ENCODE peak calls at places on chromosomes 3 and 15, in four cellular contexts. N, R, A and K are unnamed samples.

GRCh38 chr3:155079795-155080546 is at the start of gene MME:
- DNase-seq in N (no peak), R (peak; percentile 78), A (no peak), K (peak; percentile 80)

GRCh38 chr15:60414016-60414682 is 16.4 kb upstream of the ANXA2 start:
- DNase-seq in N (no peak), R (no peak), A (no peak), K (peak; percentile 58)

GRCh38 chr15:34217587-34218225 is 7.1 kb upstream of the EMC4 start:
- DNase-seq in N (no peak), R (no peak), A (no peak), K (no peak)

GRCh38 chr3:114878119-114878839 is 268.8 kb downstream of the ZBTB20 start:
- DNase-seq in N (no peak), R (no peak), A (no peak), K (peak; percentile 54)

GRCh38 chr3:105518806-105519418 is 152.2 kb downstream of the ALCAM start:
- DNase-seq in N (peak; percentile 59), R (peak; percentile 48), A (no peak), K (peak; percentile 84)

GRCh38 chr3:55446860-55447259 is 40.2 kb downstream of the WNT5A start:
- DNase-seq in N (no peak), R (no peak), A (no peak), K (no peak)

GRCh38 chr3:66442254-66443249 is 58.3 kb downstream of the LRIG1 start:
- DNase-seq in N (peak; percentile 59), R (peak; percentile 82), A (peak; percentile 83), K (peak; percentile 82)

GRCh38 chr15:79090487-79091203 is at the start of gene RASGRF1:
- DNase-seq in N (no peak), R (no peak), A (peak; percentile 33), K (no peak)

GRCh38 chr3:143883151-143883550 is 34.9 kb upstream of the SLC9A9 start:
- DNase-seq in N (no peak), R (no peak), A (no peak), K (no peak)

GRCh38 chr3:180036092-180036677 is 552 bp downstream of the PEX5L start:
- DNase-seq in N (no peak), R (no peak), A (no peak), K (no peak)

GRCh38 chr3:103495186-103495585 is 1060.4 kb downstream of the ZPLD1 start:
- DNase-seq in N (no peak), R (no peak), A (no peak), K (no peak)

GRCh38 chr3:188752850-188753249 is 418.9 kb upstream of the TPRG1 start:
- DNase-seq in N (no peak), R (no peak), A (no peak), K (no peak)

GRCh38 chr15:90828111-90828510 is 40.3 kb upstream of the FURIN start:
- DNase-seq in N (no peak), R (no peak), A (no peak), K (no peak)

GRCh38 chr3:142028174-142028833 is 121.0 kb downstream of the TFDP2 start:
- DNase-seq in N (peak; percentile 85), R (peak; percentile 66), A (no peak), K (peak; percentile 90)

GRCh38 chr3:133475245-133476010 is 75.6 kb downstream of the BFSP2 start:
- DNase-seq in N (no peak), R (no peak), A (no peak), K (no peak)

GRCh38 chr3:52248165-52248541 is 2.6 kb downstream of the PPM1M start:
- DNase-seq in N (no peak), R (no peak), A (peak; percentile 58), K (no peak)

GRCh38 chr3:154779571-154779970 is 300.5 kb upstream of the MME start:
- DNase-seq in N (peak; percentile 73), R (no peak), A (no peak), K (peak; percentile 70)

GRCh38 chr3:79113821-79114220 is 654.0 kb downstream of the ROBO1 start:
- DNase-seq in N (no peak), R (no peak), A (no peak), K (peak; percentile 46)

GRCh38 chr3:56783644-56784451 is 17.9 kb downstream of the ARHGEF3 start:
- DNase-seq in N (peak; percentile 57), R (peak; percentile 98), A (peak; percentile 77), K (peak; percentile 79)

GRCh38 chr15:45393851-45394250 is 15.5 kb upstream of the GATM start:
- DNase-seq in N (no peak), R (no peak), A (no peak), K (no peak)

GRCh38 chr15:61155741-61156700 is 73.1 kb downstream of the RORA start:
- DNase-seq in N (peak; percentile 51), R (no peak), A (peak; percentile 69), K (peak; percentile 68)

GRCh38 chr3:185069583-185070030 is 83.3 kb downstream of the C3orf70 start:
- DNase-seq in N (no peak), R (no peak), A (no peak), K (no peak)

GRCh38 chr15:43877371-43877770 is 50.6 kb downstream of the WDR76 start:
- DNase-seq in N (no peak), R (no peak), A (no peak), K (no peak)

GRCh38 chr15:68298336-68298735 is 20.8 kb downstream of the FEM1B start:
- DNase-seq in N (no peak), R (no peak), A (no peak), K (no peak)

GRCh38 chr15:68301300-68301699 is 23.8 kb downstream of the FEM1B start:
- DNase-seq in N (no peak), R (no peak), A (peak; percentile 50), K (no peak)

GRCh38 chr15:68300115-68300940 is 22.8 kb downstream of the FEM1B start:
- DNase-seq in N (no peak), R (no peak), A (peak; percentile 33), K (no peak)

GRCh38 chr15:68298882-68299381 is 21.4 kb downstream of the FEM1B start:
- DNase-seq in N (no peak), R (no peak), A (peak; percentile 51), K (peak; percentile 55)

DNA sequence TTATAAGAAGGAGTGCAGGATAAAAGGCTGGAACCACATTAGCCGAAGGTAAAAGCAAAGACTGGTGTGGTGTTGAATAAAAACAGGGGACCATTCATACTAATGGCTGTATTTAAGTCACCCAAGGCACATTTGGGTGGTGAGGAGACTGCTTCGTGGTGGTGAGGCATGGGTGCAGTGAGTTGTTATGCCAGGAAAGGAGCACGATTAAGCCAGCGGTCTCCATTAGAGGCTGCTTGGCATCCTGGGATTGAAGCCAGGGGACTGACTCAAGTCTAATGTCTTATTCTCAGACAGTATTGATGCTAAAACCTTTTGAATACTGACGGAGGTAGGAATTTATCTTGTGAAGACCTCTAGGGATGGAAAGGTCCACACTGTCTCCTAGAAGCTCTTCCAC is 21.9 kb downstream of the FEM1B start:
- DNase-seq in N (no peak), R (no peak), A (peak; percentile 63), K (no peak)
- H3K4me3 ChIP-seq in N (no peak overlapping the region), R (no peak overlapping the region), A (peak overlapping the region; percentile 21), K (no peak overlapping the region)

GRCh38 chr15:39154136-39154770 is 426.6 kb upstream of the THBS1 start:
- DNase-seq in N (no peak), R (no peak), A (no peak), K (no peak)
- TF ChIP-seq CTCF in N (peak; percentile 31), R (no peak), A (no peak), K (peak; percentile 35)

GRCh38 chr15:40367673-40368611 is 9.9 kb downstream of the DISP2 start:
- DNase-seq in N (peak; percentile 37), R (peak; percentile 59), A (peak; percentile 91), K (peak; percentile 88)
- H3K4me3 ChIP-seq in N (peak overlapping the region; percentile 19), R (peak overlapping the region; percentile 12), A (peak overlapping the region; percentile 36), K (peak overlapping the region; percentile 26)

DNA sequence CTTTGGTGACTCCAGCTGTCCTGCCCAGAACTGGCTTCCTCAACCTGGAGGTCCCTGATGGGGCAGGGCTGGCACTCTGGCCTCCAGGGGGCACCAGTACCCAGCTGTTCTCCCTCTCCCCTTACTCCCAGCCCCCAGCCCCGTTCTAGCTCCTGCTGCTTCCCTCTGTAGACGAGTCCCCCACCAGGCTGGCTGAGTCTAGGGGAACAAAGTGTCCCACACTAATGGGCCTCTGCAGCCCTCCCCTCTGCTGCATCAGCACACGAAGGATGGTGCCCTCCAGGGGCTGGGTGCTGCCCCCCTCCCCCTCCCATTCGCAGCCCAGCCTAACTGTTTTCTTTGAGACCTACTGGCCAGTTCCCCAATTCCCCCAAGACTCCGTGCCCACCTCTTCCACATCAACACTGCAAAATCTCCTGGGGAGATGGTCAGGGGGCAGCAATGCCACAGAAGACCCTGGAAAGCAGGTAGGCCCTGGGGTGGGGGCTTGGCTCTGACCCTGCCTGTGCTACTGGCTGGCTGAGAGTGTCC is 4.2 kb downstream of the RHCG start:
- DNase-seq in N (no peak), R (no peak), A (peak; percentile 45), K (no peak)
- TF ChIP-seq CTCF in N (peak; percentile 43), R (peak; percentile 55), A (no peak), K (peak; percentile 62)

GRCh38 chr3:112974178-112974517 is 755 bp downstream of the CD200R1 start:
- DNase-seq in N (no peak), R (no peak), A (no peak), K (no peak)
- H3K4me3 ChIP-seq in N (no peak overlapping the region), R (no peak overlapping the region), A (no peak overlapping the region), K (no peak overlapping the region)

GRCh38 chr15:57306944-57307411 is 69.3 kb upstream of the CGNL1 start:
- DNase-seq in N (no peak), R (no peak), A (no peak), K (no peak)
- TF ChIP-seq CTCF in N (no peak), R (no peak), A (no peak), K (no peak)

GRCh38 chr3:127216415-127217261 is 23.7 kb downstream of the PRR23E start:
- DNase-seq in N (no peak), R (no peak), A (no peak), K (no peak)

GRCh38 chr3:127220497-127220896 is 27.6 kb downstream of the PRR23E start:
- DNase-seq in N (no peak), R (no peak), A (no peak), K (no peak)

GRCh38 chr3:127218457-127218922 is 25.6 kb downstream of the PRR23E start:
- DNase-seq in N (no peak), R (no peak), A (no peak), K (no peak)

GRCh38 chr3:127215714-127216414 is 22.9 kb downstream of the PRR23E start:
- DNase-seq in N (no peak), R (no peak), A (no peak), K (no peak)

GRCh38 chr3:127217594-127218456 is 24.9 kb downstream of the PRR23E start:
- DNase-seq in N (no peak), R (peak; percentile 30), A (no peak), K (peak; percentile 12)
- H3K4me3 ChIP-seq in N (no peak overlapping the region), R (no peak overlapping the region), A (no peak overlapping the region), K (no peak overlapping the region)

DNA sequence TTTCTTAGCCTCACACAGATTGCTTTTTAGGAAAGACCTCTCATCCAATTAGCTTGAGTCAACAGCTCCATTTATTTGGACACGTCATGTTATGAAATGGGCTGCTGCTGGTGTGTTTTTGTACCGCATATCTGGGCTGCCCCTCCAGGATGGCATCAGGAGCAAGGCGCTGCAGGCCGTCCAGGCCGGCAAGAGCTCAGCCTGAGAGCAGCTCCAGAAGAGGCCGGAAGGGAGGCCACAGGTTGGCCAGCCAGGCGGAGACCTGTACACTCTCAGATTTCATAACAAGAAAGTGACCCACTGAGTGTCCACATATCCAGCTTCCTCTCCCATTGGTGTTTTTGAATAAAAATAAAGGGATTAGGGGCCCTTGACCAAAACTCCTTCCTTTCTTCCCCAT is 28.3 kb downstream of the FOXL2NB start:
- DNase-seq in N (no peak), R (no peak), A (no peak), K (no peak)
- TF ChIP-seq CTCF in N (no peak), R (no peak), A (no peak), K (no peak)